ENCODE peak calls at places on chromosomes 1 and 21, in five cellular contexts. U is HEK293T, E is fibroblast of the conjunctiva, X is cardiac septum, R is GM12891. I is an unnamed sample.

GRCh38 chr1:119367332-119368124 is 1.1 kb upstream of the HAO2 start:
- DNase-seq in U (peak; percentile 63), E (peak; percentile 37), X (no peak), R (peak; percentile 15), I (no peak)

GRCh38 chr1:99328171-99328570 is 63.9 kb downstream of the PLPPR4 start:
- DNase-seq in U (no peak), E (no peak), X (no peak), R (no peak), I (no peak)

GRCh38 chr1:3624194-3625136 is at the start of gene TPRG1L:
- DNase-seq in U (peak; percentile 99), E (peak; percentile 84), X (peak; percentile 99), R (peak; percentile 100), I (peak; percentile 98)

GRCh38 chr21:33433425-33434114 is 30.4 kb downstream of the IFNGR2 start:
- DNase-seq in U (no peak), E (no peak), X (no peak), R (no peak), I (no peak)

GRCh38 chr1:234925440-234926251 is 203.0 kb downstream of the TOMM20 start:
- DNase-seq in U (no peak), E (peak; percentile 93), X (no peak), R (no peak), I (peak; percentile 71)

GRCh38 chr21:42939581-42940413 is 14.4 kb upstream of the ERVH48-1 start:
- DNase-seq in U (no peak), E (peak; percentile 97), X (peak; percentile 75), R (no peak), I (peak; percentile 88)

GRCh38 chr1:15426492-15427279 is 11.6 kb upstream of the CTRC start:
- DNase-seq in U (no peak), E (peak; percentile 34), X (no peak), R (no peak), I (no peak)

GRCh38 chr1:94106716-94107115 is 14.2 kb downstream of the ABCA4 start:
- DNase-seq in U (no peak), E (no peak), X (peak; percentile 14), R (no peak), I (no peak)

GRCh38 chr1:45654540-45655280 is 30.9 kb upstream of the CCDC17 start:
- DNase-seq in U (no peak), E (no peak), X (no peak), R (no peak), I (no peak)

GRCh38 chr1:34306568-34306967 is 129.9 kb downstream of the C1orf94 start:
- DNase-seq in U (no peak), E (no peak), X (no peak), R (no peak), I (no peak)

GRCh38 chr1:47479664-47480063 is 41.8 kb downstream of the FOXD2 start:
- DNase-seq in U (no peak), E (no peak), X (peak; percentile 57), R (no peak), I (no peak)

GRCh38 chr1:181073638-181074037 is 14.9 kb upstream of the IER5 start:
- DNase-seq in U (no peak), E (peak; percentile 47), X (no peak), R (no peak), I (no peak)

GRCh38 chr1:205375816-205376545 is 19.3 kb upstream of the KLHDC8A start:
- DNase-seq in U (peak; percentile 69), E (no peak), X (no peak), R (no peak), I (no peak)

GRCh38 chr1:215279682-215280081 is 197.1 kb downstream of the KCNK2 start:
- DNase-seq in U (no peak), E (no peak), X (no peak), R (no peak), I (no peak)

GRCh38 chr21:45543371-45543709 is 1.1 kb upstream of the SLC19A1 start:
- DNase-seq in U (no peak), E (no peak), X (peak; percentile 46), R (no peak), I (peak; percentile 59)

GRCh38 chr1:247043406-247043805 is 35.2 kb downstream of the ZNF670 start:
- DNase-seq in U (no peak), E (no peak), X (no peak), R (no peak), I (no peak)

GRCh38 chr1:68723791-68724190 is 226.9 kb upstream of the DEPDC1 start:
- DNase-seq in U (no peak), E (no peak), X (no peak), R (no peak), I (no peak)

GRCh38 chr1:112515311-112516009 is 6.7 kb downstream of the WNT2B start:
- DNase-seq in U (no peak), E (no peak), X (no peak), R (no peak), I (no peak)

GRCh38 chr1:177934927-177935326 is 34.9 kb downstream of the SEC16B start:
- DNase-seq in U (no peak), E (no peak), X (no peak), R (no peak), I (no peak)

GRCh38 chr1:220067246-220068204 is 21.2 kb upstream of the EPRS1 start:
- DNase-seq in U (no peak), E (no peak), X (no peak), R (no peak), I (no peak)

GRCh38 chr21:14889080-14889805 is 175.6 kb downstream of the NRIP1 start:
- DNase-seq in U (no peak), E (peak; percentile 38), X (no peak), R (no peak), I (no peak)

GRCh38 chr21:39136711-39137110 is 46.5 kb downstream of the PSMG1 start:
- DNase-seq in U (no peak), E (no peak), X (no peak), R (no peak), I (no peak)

GRCh38 chr1:180501865-180502360 is 464 bp downstream of the ACBD6 start:
- DNase-seq in U (peak; percentile 75), E (no peak), X (no peak), R (peak; percentile 49), I (peak; percentile 86)

GRCh38 chr1:39394598-39394997 is 96.8 kb upstream of the BMP8A start:
- DNase-seq in U (no peak), E (no peak), X (no peak), R (no peak), I (no peak)

GRCh38 chr1:165539306-165539705 is 4.5 kb upstream of the LRRC52 start:
- DNase-seq in U (no peak), E (no peak), X (no peak), R (no peak), I (no peak)

GRCh38 chr1:67626495-67627235 is 58.3 kb upstream of the GADD45A start:
- DNase-seq in U (no peak), E (peak; percentile 18), X (no peak), R (no peak), I (no peak)

GRCh38 chr1:37410080-37410479 is 64.3 kb upstream of the ZC3H12A start:
- DNase-seq in U (no peak), E (no peak), X (no peak), R (no peak), I (no peak)

GRCh38 chr1:26839339-26839722 is 12.8 kb downstream of the ZDHHC18 start:
- DNase-seq in U (no peak), E (no peak), X (no peak), R (no peak), I (no peak)

GRCh38 chr1:172514108-172514507 is 18.8 kb upstream of the SUCO start:
- DNase-seq in U (no peak), E (no peak), X (no peak), R (no peak), I (no peak)

GRCh38 chr1:56329970-56330369 is 249.4 kb downstream of the PLPP3 start:
- DNase-seq in U (no peak), E (no peak), X (no peak), R (no peak), I (no peak)

GRCh38 chr21:34185051-34185750 is 111.8 kb downstream of the MRPS6 start:
- DNase-seq in U (no peak), E (no peak), X (no peak), R (no peak), I (no peak)

GRCh38 chr21:17607684-17608083 is 5.0 kb downstream of the BTG3 start:
- DNase-seq in U (no peak), E (no peak), X (no peak), R (no peak), I (no peak)

GRCh38 chr1:34918609-34919561 is 10.6 kb downstream of the DLGAP3 start:
- DNase-seq in U (no peak), E (no peak), X (peak; percentile 68), R (peak; percentile 38), I (peak; percentile 65)

GRCh38 chr21:37871121-37871862 is 45.0 kb downstream of the KCNJ6 start:
- DNase-seq in U (no peak), E (peak; percentile 35), X (no peak), R (no peak), I (no peak)

GRCh38 chr1:11533790-11534787 is 55.1 kb downstream of the DISP3 start:
- DNase-seq in U (no peak), E (no peak), X (peak; percentile 24), R (no peak), I (no peak)

GRCh38 chr1:43545686-43546387 is 15.2 kb downstream of the PTPRF start:
- DNase-seq in U (peak; percentile 67), E (no peak), X (no peak), R (no peak), I (peak; percentile 84)

GRCh38 chr1:54942976-54943375 is 37.5 kb upstream of the TMEM61 start:
- DNase-seq in U (no peak), E (no peak), X (no peak), R (no peak), I (no peak)

GRCh38 chr1:148160421-148161251 is 8.6 kb upstream of the NBPF11 start:
- DNase-seq in U (no peak), E (no peak), X (peak; percentile 73), R (no peak), I (no peak)